ENCODE peak calls at places on chromosomes 11 and 22, in seven cellular contexts. A is kidney tubule cell, Y is left ventricle myocardium superior, E is activated T-helper 1 cell treated with Interleukin-2 at 50 U/mL for 16 hours, J is NCI-H748 treated with DMSO at 0.1 percent for 48 hours, Z is amygdala, O is BJ. B is an unnamed sample.

GRCh38 chr11:72309074-72309598 is 65.2 kb upstream of the PHOX2A start:
- DNase-seq in A (no peak), Y (no peak), E (no peak), J (no peak), Z (no peak), O (no peak), B (no peak)

GRCh38 chr22:30857103-30857502 is 111.5 kb downstream of the MORC2 start:
- DNase-seq in A (no peak), Y (no peak), E (no peak), J (no peak), Z (no peak), O (no peak), B (no peak)

GRCh38 chr11:47442514-47442913 is 6.4 kb downstream of the RAPSN start:
- DNase-seq in A (no peak), Y (peak), E (no peak), J (no peak), Z (no peak), O (no peak), B (no peak)

GRCh38 chr11:8268530-8269461 is 5.1 kb upstream of the LMO1 start:
- DNase-seq in A (no peak), Y (peak), E (no peak), J (no peak), Z (no peak), O (no peak), B (no peak)

GRCh38 chr11:19935507-19935906 is 222.9 kb downstream of the NAV2 start:
- DNase-seq in A (peak), Y (no peak), E (no peak), J (no peak), Z (no peak), O (peak), B (no peak)

GRCh38 chr11:93908689-93909088 is 58.3 kb upstream of the VSTM5 start:
- DNase-seq in A (peak), Y (no peak), E (no peak), J (no peak), Z (no peak), O (peak), B (no peak)

GRCh38 chr22:31055322-31056159 is 25.6 kb upstream of the SMTN start:
- DNase-seq in A (peak), Y (peak), E (no peak), J (no peak), Z (no peak), O (peak), B (no peak)

GRCh38 chr11:58573451-58574104 is 2.1 kb downstream of the LPXN start:
- DNase-seq in A (peak), Y (no peak), E (peak), J (no peak), Z (no peak), O (peak), B (no peak)

GRCh38 chr11:1640076-1640946 is 10.7 kb downstream of the KRTAP5-5 start:
- DNase-seq in A (peak), Y (no peak), E (no peak), J (peak), Z (no peak), O (no peak), B (peak)

GRCh38 chr11:64000026-64000739 is 13.9 kb downstream of the OTUB1 start:
- DNase-seq in A (peak), Y (peak), E (peak), J (no peak), Z (peak), O (no peak), B (no peak)

GRCh38 chr22:38411016-38411415 is 44.0 kb downstream of the KCNJ4 start:
- DNase-seq in A (no peak), Y (no peak), E (no peak), J (no peak), Z (no peak), O (no peak), B (no peak)

GRCh38 chr11:126793596-126793995 is 207.0 kb downstream of the KIRREL3 start:
- DNase-seq in A (peak), Y (no peak), E (no peak), J (no peak), Z (no peak), O (no peak), B (no peak)

GRCh38 chr22:44031111-44031963 is 7.2 kb downstream of the PARVB start:
- DNase-seq in A (no peak), Y (no peak), E (no peak), J (peak), Z (no peak), O (no peak), B (no peak)

GRCh38 chr11:12079726-12080556 is 30.4 kb upstream of the MICAL2 start:
- DNase-seq in A (peak), Y (peak), E (no peak), J (no peak), Z (no peak), O (peak), B (no peak)

GRCh38 chr11:32434387-32435151 is 770 bp downstream of the WT1 start:
- DNase-seq in A (peak), Y (peak), E (no peak), J (no peak), Z (no peak), O (no peak), B (no peak)

GRCh38 chr22:41353862-41354575 is 27.7 kb upstream of the TEF start:
- DNase-seq in A (no peak), Y (no peak), E (no peak), J (no peak), Z (no peak), O (no peak), B (no peak)

GRCh38 chr11:3134218-3134621 is 30.9 kb downstream of the OSBPL5 start:
- DNase-seq in A (no peak), Y (peak), E (no peak), J (no peak), Z (no peak), O (no peak), B (no peak)

GRCh38 chr11:27431808-27432207 is 40.8 kb downstream of the LGR4 start:
- DNase-seq in A (peak), Y (no peak), E (no peak), J (no peak), Z (no peak), O (no peak), B (peak)

GRCh38 chr11:85805387-85805786 is 5.6 kb downstream of the SYTL2 start:
- DNase-seq in A (no peak), Y (no peak), E (no peak), J (no peak), Z (no peak), O (no peak), B (no peak)